ENCODE peak calls at places on chromosomes 16 and 17, in ten cellular contexts. K is HS-27A; Q is thoracic aorta; Z is transverse colon; V is colonic mucosa; H is EH; W is caudate nucleus; J is T1000; N is stimulated activated CD8-positive, alpha-beta memory T cell treated with anti-CD3 and anti-CD28 coated beads, Interleukin-12 subunit alpha, Interleukin-12 subunit beta, amount 100 ng/mL, for 1 hour; R is AG08396. A is an unnamed sample.

GRCh38 chr17:45429338-45430005 is 3.2 kb downstream of the ARHGAP27 start:
- DNase-seq in K (no peak), Q (no peak), Z (no peak), V (no peak), H (no peak), W (no peak), J (no peak), N (no peak), R (no peak), A (no peak)

GRCh38 chr17:3867606-3868005 is 21.6 kb upstream of the NCBP3 start:
- DNase-seq in K (no peak), Q (no peak), Z (no peak), V (no peak), H (no peak), W (no peak), J (no peak), N (no peak), R (no peak), A (peak)

GRCh38 chr17:164536-165235 is 16.8 kb downstream of the DOC2B start:
- DNase-seq in K (no peak), Q (no peak), Z (peak), V (peak), H (peak), W (peak), J (no peak), N (no peak), R (peak), A (peak)

GRCh38 chr16:70746708-70747424 is 54.1 kb downstream of the VAC14 start:
- DNase-seq in K (peak), Q (peak), Z (peak), V (peak), H (peak), W (peak), J (no peak), N (no peak), R (peak), A (peak)

GRCh38 chr16:65319621-65320231 is 197.9 kb upstream of the CDH11 start:
- DNase-seq in K (no peak), Q (no peak), Z (no peak), V (no peak), H (peak), W (no peak), J (no peak), N (no peak), R (no peak), A (peak)

GRCh38 chr17:3639981-3640596 is 3.5 kb downstream of the CTNS start:
- DNase-seq in K (no peak), Q (no peak), Z (no peak), V (no peak), H (peak), W (no peak), J (no peak), N (no peak), R (no peak), A (peak)

GRCh38 chr16:80366023-80366422 is 174.8 kb upstream of the DYNLRB2 start:
- DNase-seq in K (no peak), Q (no peak), Z (no peak), V (no peak), H (no peak), W (peak), J (no peak), N (no peak), R (no peak), A (peak)

GRCh38 chr16:9322735-9323134 is 231.3 kb downstream of the HAPSTR1 start:
- DNase-seq in K (no peak), Q (no peak), Z (no peak), V (no peak), H (no peak), W (no peak), J (no peak), N (no peak), R (no peak), A (no peak)

GRCh38 chr16:86809458-86809955 is 231.2 kb downstream of the FOXL1 start:
- DNase-seq in K (peak), Q (no peak), Z (no peak), V (no peak), H (peak), W (no peak), J (peak), N (no peak), R (peak), A (peak)

GRCh38 chr16:53123753-53124152 is 69.0 kb downstream of the CHD9 start:
- DNase-seq in K (no peak), Q (no peak), Z (no peak), V (no peak), H (peak), W (no peak), J (no peak), N (no peak), R (no peak), A (peak)

GRCh38 chr17:38916771-38917170 is 8.6 kb upstream of the LASP1NB start:
- DNase-seq in K (no peak), Q (no peak), Z (no peak), V (no peak), H (no peak), W (no peak), J (no peak), N (no peak), R (no peak), A (no peak)

GRCh38 chr17:34565715-34566114 is 13.7 kb upstream of the TMEM132E start:
- DNase-seq in K (no peak), Q (no peak), Z (no peak), V (no peak), H (no peak), W (no peak), J (no peak), N (no peak), R (no peak), A (no peak)

GRCh38 chr17:38587956-38588771 is 17.6 kb downstream of the SRCIN1 start:
- DNase-seq in K (no peak), Q (no peak), Z (no peak), V (no peak), H (no peak), W (no peak), J (no peak), N (no peak), R (no peak), A (no peak)

GRCh38 chr17:45342306-45342705 is 25.5 kb upstream of the MAP3K14 start:
- DNase-seq in K (no peak), Q (no peak), Z (peak), V (no peak), H (no peak), W (no peak), J (no peak), N (no peak), R (no peak), A (no peak)

GRCh38 chr17:36808181-36808661 is 129.1 kb upstream of the LHX1 start:
- DNase-seq in K (no peak), Q (no peak), Z (no peak), V (no peak), H (no peak), W (no peak), J (no peak), N (no peak), R (peak), A (peak)

GRCh38 chr17:80884811-80885210 is 106.8 kb upstream of the CHMP6 start:
- DNase-seq in K (no peak), Q (no peak), Z (no peak), V (no peak), H (no peak), W (no peak), J (no peak), N (no peak), R (no peak), A (no peak)

GRCh38 chr17:79720705-79721295 is 9.9 kb upstream of the ENPP7 start:
- DNase-seq in K (no peak), Q (no peak), Z (no peak), V (no peak), H (no peak), W (no peak), J (no peak), N (no peak), R (no peak), A (no peak)

GRCh38 chr17:35731239-35731931 is at the start of gene RASL10B:
- DNase-seq in K (no peak), Q (no peak), Z (peak), V (no peak), H (peak), W (peak), J (peak), N (peak), R (peak), A (peak)

GRCh38 chr17:7916383-7916677 is 241 bp upstream of the RNF227 start:
- DNase-seq in K (no peak), Q (no peak), Z (no peak), V (no peak), H (no peak), W (no peak), J (no peak), N (no peak), R (no peak), A (no peak)

GRCh38 chr16:70476272-70477020 is 22.1 kb downstream of the FCSK start:
- DNase-seq in K (peak), Q (no peak), Z (no peak), V (no peak), H (peak), W (peak), J (no peak), N (no peak), R (peak), A (peak)

GRCh38 chr16:57616241-57616640 is 12.2 kb upstream of the ADGRG1 start:
- DNase-seq in K (no peak), Q (no peak), Z (no peak), V (peak), H (no peak), W (no peak), J (no peak), N (no peak), R (no peak), A (no peak)

GRCh38 chr17:57911834-57912673 is 43.2 kb downstream of the CUEDC1 start:
- DNase-seq in K (no peak), Q (peak), Z (peak), V (peak), H (no peak), W (peak), J (no peak), N (no peak), R (no peak), A (peak)

GRCh38 chr17:30921544-30922196 is at the start of gene ADAP2:
- DNase-seq in K (no peak), Q (no peak), Z (peak), V (peak), H (peak), W (no peak), J (no peak), N (no peak), R (peak), A (no peak)

GRCh38 chr16:89924925-89925307 is 1.8 kb downstream of the TUBB3 start:
- DNase-seq in K (no peak), Q (no peak), Z (no peak), V (no peak), H (no peak), W (no peak), J (no peak), N (no peak), R (no peak), A (no peak)

GRCh38 chr17:31190351-31190750 is 95.6 kb downstream of the NF1 start:
- DNase-seq in K (no peak), Q (no peak), Z (no peak), V (no peak), H (peak), W (no peak), J (no peak), N (no peak), R (no peak), A (peak)

GRCh38 chr16:57994778-57995177 is 5.7 kb downstream of the ZNF319 start:
- DNase-seq in K (no peak), Q (no peak), Z (peak), V (peak), H (peak), W (no peak), J (no peak), N (no peak), R (peak), A (peak)

GRCh38 chr17:13395872-13396271 is 205.9 kb downstream of the HS3ST3A1 start:
- DNase-seq in K (no peak), Q (no peak), Z (no peak), V (no peak), H (no peak), W (no peak), J (no peak), N (no peak), R (no peak), A (no peak)

GRCh38 chr17:50619489-50619888 is 15.2 kb upstream of the ABCC3 start:
- DNase-seq in K (no peak), Q (no peak), Z (no peak), V (no peak), H (no peak), W (no peak), J (no peak), N (no peak), R (no peak), A (no peak)

GRCh38 chr16:49590166-49590871 is 216.7 kb downstream of the C16orf78 start:
- DNase-seq in K (no peak), Q (no peak), Z (no peak), V (no peak), H (no peak), W (no peak), J (no peak), N (no peak), R (no peak), A (no peak)

GRCh38 chr16:71201054-71201453 is 29.5 kb downstream of the HYDIN start:
- DNase-seq in K (no peak), Q (no peak), Z (no peak), V (no peak), H (no peak), W (no peak), J (no peak), N (no peak), R (no peak), A (no peak)

GRCh38 chr16:88017006-88017405 is 65.8 kb downstream of the BANP start:
- DNase-seq in K (no peak), Q (no peak), Z (no peak), V (no peak), H (no peak), W (no peak), J (no peak), N (no peak), R (no peak), A (no peak)

GRCh38 chr16:66754819-66755218 is 3.4 kb upstream of the DYNC1LI2 start:
- DNase-seq in K (no peak), Q (no peak), Z (no peak), V (no peak), H (no peak), W (no peak), J (no peak), N (no peak), R (no peak), A (no peak)

GRCh38 chr17:31369266-31369665 is 22.2 kb upstream of the RAB11FIP4 start:
- DNase-seq in K (no peak), Q (no peak), Z (no peak), V (no peak), H (peak), W (no peak), J (no peak), N (no peak), R (no peak), A (no peak)

GRCh38 chr17:79517812-79518211 is 93.0 kb downstream of the RBFOX3 start:
- DNase-seq in K (no peak), Q (no peak), Z (no peak), V (no peak), H (no peak), W (no peak), J (no peak), N (no peak), R (no peak), A (no peak)